ENCODE peak calls at places on chromosome 5, in six cellular contexts. H is thoracic aorta; E is heart left ventricle; A is Panc1; Z is ovary; B is naive thymus-derived CD4-positive, alpha-beta T cell. J is an unnamed sample. For H3K4me1, the result is how much of the 10 kb centered on the place peaks cover.

GRCh38 chr5:757931-758697 is 26.4 kb downstream of the ZDHHC11B start:
- DNase-seq in H (no peak), E (peak), A (no peak), Z (peak), B (no peak), J (peak)

GRCh38 chr5:132961887-132962286 is 1.5 kb downstream of the AFF4 start:
- DNase-seq in H (no peak), E (no peak), A (no peak), Z (no peak), B (no peak), J (no peak)

GRCh38 chr5:20575515-20575914 is 587.5 kb upstream of the CDH18 start:
- DNase-seq in H (no peak), E (no peak), A (no peak), Z (no peak), B (no peak), J (no peak)

GRCh38 chr5:55173696-55174101 is 722 bp upstream of the CDC20B start:
- DNase-seq in H (no peak), E (no peak), A (no peak), Z (no peak), B (no peak), J (no peak)

GRCh38 chr5:139690385-139691274 is 42.5 kb downstream of the CXXC5 start:
- DNase-seq in H (no peak), E (no peak), A (no peak), Z (no peak), B (no peak), J (peak)

GRCh38 chr5:9112520-9113291 is 433.2 kb downstream of the SEMA5A start:
- DNase-seq in H (no peak), E (no peak), A (no peak), Z (no peak), B (no peak), J (no peak)

GRCh38 chr5:147613359-147613758 is 103.5 kb upstream of the DPYSL3 start:
- DNase-seq in H (no peak), E (no peak), A (no peak), Z (no peak), B (no peak), J (no peak)

GRCh38 chr5:75020016-75020656 is 32.2 kb downstream of the GCNT4 start:
- DNase-seq in H (no peak), E (no peak), A (no peak), Z (no peak), B (no peak), J (no peak)

GRCh38 chr5:177405805-177406204 is 3.6 kb downstream of the F12 start:
- DNase-seq in H (no peak), E (peak), A (no peak), Z (no peak), B (no peak), J (peak)

GRCh38 chr5:79546782-79547428 is 33.0 kb upstream of the HOMER1 start:
- DNase-seq in H (no peak), E (no peak), A (no peak), Z (no peak), B (no peak), J (no peak)

GRCh38 chr5:7762267-7762666 is 88.7 kb downstream of the CFAP90 start:
- DNase-seq in H (no peak), E (no peak), A (no peak), Z (no peak), B (no peak), J (no peak)

GRCh38 chr5:40797273-40798011 is 732 bp downstream of the PRKAA1 start:
- DNase-seq in H (peak), E (peak), A (peak), Z (peak), B (peak), J (peak)

GRCh38 chr5:34669931-34670516 is 13.9 kb downstream of the RAI14 start:
- DNase-seq in H (no peak), E (no peak), A (no peak), Z (no peak), B (no peak), J (peak)

GRCh38 chr5:1172007-1172581 is 29.3 kb upstream of the SLC6A19 start:
- DNase-seq in H (no peak), E (no peak), A (no peak), Z (no peak), B (no peak), J (peak)

GRCh38 chr5:87113848-87114247 is 153.8 kb upstream of the RASA1 start:
- DNase-seq in H (no peak), E (no peak), A (no peak), Z (no peak), B (no peak), J (no peak)

GRCh38 chr5:37549411-37549810 is 170.3 kb downstream of the WDR70 start:
- DNase-seq in H (no peak), E (no peak), A (no peak), Z (no peak), B (no peak), J (no peak)

GRCh38 chr5:145056805-145057204 is 778.3 kb downstream of the PRELID2 start:
- DNase-seq in H (no peak), E (no peak), A (no peak), Z (no peak), B (no peak), J (no peak)

GRCh38 chr5:111929261-111929660 is 172.3 kb upstream of the NREP start:
- DNase-seq in H (no peak), E (no peak), A (no peak), Z (no peak), B (no peak), J (no peak)

GRCh38 chr5:66661149-66661548 is 65.0 kb downstream of the MAST4 start:
- DNase-seq in H (no peak), E (peak), A (no peak), Z (peak), B (no peak), J (peak)

GRCh38 chr5:90940227-90940995 is 381.8 kb downstream of the ADGRV1 start:
- DNase-seq in H (no peak), E (no peak), A (no peak), Z (peak), B (peak), J (no peak)

GRCh38 chr5:67494186-67494842 is 297.7 kb upstream of the CD180 start:
- DNase-seq in H (no peak), E (no peak), A (no peak), Z (no peak), B (no peak), J (peak)

GRCh38 chr5:7392401-7393024 is 3.4 kb upstream of the ADCY2 start:
- DNase-seq in H (no peak), E (no peak), A (no peak), Z (no peak), B (no peak), J (no peak)

GRCh38 chr5:83473344-83474169 is 2.0 kb downstream of the VCAN start:
- DNase-seq in H (peak), E (peak), A (peak), Z (peak), B (peak), J (peak)

GRCh38 chr5:121693864-121694263 is 157.8 kb upstream of the FTMT start:
- DNase-seq in H (no peak), E (no peak), A (no peak), Z (no peak), B (no peak), J (no peak)

GRCh38 chr5:68088302-68088701 is 127.3 kb upstream of the PIK3R1 start:
- DNase-seq in H (no peak), E (no peak), A (no peak), Z (no peak), B (no peak), J (no peak)

GRCh38 chr5:116084891-116085715 is at the start of gene COMMD10:
- DNase-seq in H (peak), E (peak), A (peak), Z (peak), B (peak), J (peak)

GRCh38 chr5:181204561-181205401 is at the start of gene TRIM7:
- DNase-seq in H (no peak), E (peak), A (no peak), Z (peak), B (no peak), J (peak)

GRCh38 chr5:147611483-147611882 is 101.6 kb upstream of the DPYSL3 start:
- DNase-seq in H (no peak), E (no peak), A (no peak), Z (no peak), B (no peak), J (no peak)

GRCh38 chr5:53246042-53246836 is 136.7 kb upstream of the MOCS2 start:
- DNase-seq in H (no peak), E (no peak), A (no peak), Z (no peak), B (no peak), J (no peak)

GRCh38 chr5:42813533-42813932 is 1.8 kb upstream of the SELENOP start:
- DNase-seq in H (no peak), E (no peak), A (no peak), Z (peak), B (no peak), J (peak)

GRCh38 chr5:32157078-32157477 is 17.0 kb downstream of the GOLPH3 start:
- DNase-seq in H (no peak), E (no peak), A (no peak), Z (no peak), B (no peak), J (no peak)

GRCh38 chr5:4000960-4001359 is 405.3 kb downstream of the IRX1 start:
- DNase-seq in H (no peak), E (no peak), A (no peak), Z (no peak), B (no peak), J (no peak)

GRCh38 chr5:78574731-78575161 is 73.8 kb downstream of the LHFPL2 start:
- DNase-seq in H (no peak), E (peak), A (no peak), Z (no peak), B (no peak), J (no peak)

GRCh38 chr5:177509991-177510566 is 453 bp upstream of the DOK3 start:
- DNase-seq in H (no peak), E (no peak), A (no peak), Z (no peak), B (no peak), J (peak)

GRCh38 chr5:36173426-36173825 is 21.5 kb downstream of the SKP2 start:
- DNase-seq in H (no peak), E (no peak), A (no peak), Z (no peak), B (no peak), J (no peak)

GRCh38 chr5:175861337-175862130 is 9.8 kb upstream of the CPLX2 start:
- DNase-seq in H (no peak), E (no peak), A (no peak), Z (no peak), B (no peak), J (no peak)

GRCh38 chr5:39476466-39477215 is 51.9 kb upstream of the DAB2 start:
- DNase-seq in H (no peak), E (no peak), A (no peak), Z (no peak), B (no peak), J (no peak)

GRCh38 chr5:14675309-14675708 is 10.8 kb downstream of the OTULIN start:
- DNase-seq in H (no peak), E (no peak), A (no peak), Z (no peak), B (no peak), J (no peak)
- H3K27ac ChIP-seq in H (peak), E (no peak), A (no peak), Z (no peak), B (peak), J (peak)

GRCh38 chr5:151480859-151481258 is 33.5 kb downstream of the SLC36A1 start:
- DNase-seq in H (no peak), E (no peak), A (no peak), Z (no peak), B (no peak), J (no peak)
- H3K4me3 ChIP-seq in H (no peak), E (no peak), A (no peak), Z (no peak), B (no peak), J (no peak)

DNA sequence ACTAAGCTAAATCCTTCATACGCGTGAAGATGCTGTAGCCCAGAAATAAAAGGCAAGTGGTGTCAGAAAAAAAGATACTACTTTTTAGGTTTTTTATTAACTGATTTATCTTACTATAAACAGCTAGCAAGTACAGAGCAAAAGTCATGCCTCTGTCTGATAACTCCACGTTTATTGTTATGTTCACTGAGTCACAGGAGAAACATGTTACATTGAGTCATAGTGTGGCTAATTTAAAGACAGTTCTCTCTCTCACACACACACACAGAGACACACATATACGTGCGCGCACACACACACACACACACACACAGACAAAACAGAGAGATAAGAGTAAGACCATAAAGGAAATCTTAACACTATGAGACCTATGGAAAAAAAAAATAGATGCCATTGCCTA is 770.0 kb upstream of the CDH10 start:
- DNase-seq in H (no peak), E (no peak), A (no peak), Z (no peak), B (no peak), J (no peak)
- H3K4me1 ChIP-seq in H (under half), E (under half), A (under half), Z (under half), B (under half), J (under half)

DNA sequence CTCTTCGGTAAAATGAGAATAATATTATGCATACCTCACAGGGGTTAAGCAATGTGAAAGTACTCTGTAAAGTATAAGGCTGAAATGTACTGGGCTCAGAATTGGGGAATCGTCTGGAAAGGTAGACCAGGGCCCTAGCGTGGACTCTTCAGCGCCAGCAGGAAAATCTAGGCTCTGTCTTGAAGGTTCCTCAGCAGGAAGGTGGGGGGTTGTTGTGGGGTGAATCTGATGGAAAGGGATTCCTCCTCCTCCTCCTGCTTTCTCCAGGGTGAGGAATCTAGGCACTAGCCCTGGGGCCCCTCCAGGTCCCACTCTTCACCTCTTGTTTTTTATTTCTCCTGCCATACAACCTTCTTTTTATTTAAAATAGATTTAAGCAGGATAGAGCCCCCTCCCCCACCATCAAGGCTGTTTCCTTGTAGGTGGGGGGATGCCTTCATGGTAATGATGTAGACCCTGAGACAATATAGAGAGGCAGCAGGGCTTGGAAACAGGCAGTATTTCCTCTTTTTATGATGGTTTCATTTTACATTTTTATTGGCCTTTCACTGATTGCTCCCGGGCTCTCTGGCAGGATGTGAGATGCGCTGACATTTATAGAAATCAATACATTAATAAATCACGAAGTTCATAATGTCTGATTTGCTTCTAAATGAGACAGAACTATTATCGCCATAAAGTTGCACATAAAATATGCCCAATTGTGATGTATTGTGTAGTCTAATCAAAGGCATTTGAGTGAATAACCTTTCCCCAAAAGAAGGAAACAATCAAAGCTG is 78.9 kb upstream of the GABRP start:
- DNase-seq in H (no peak), E (no peak), A (no peak), Z (no peak), B (no peak), J (no peak)
- H3K27ac ChIP-seq in H (no peak), E (no peak), A (no peak), Z (no peak), B (no peak), J (no peak)

GRCh38 chr5:93604119-93604963 is 21.3 kb downstream of the NR2F1 start:
- DNase-seq in H (no peak), E (no peak), A (no peak), Z (no peak), B (no peak), J (peak)
- H3K4me3 ChIP-seq in H (no peak), E (no peak), A (no peak), Z (peak), B (no peak), J (peak)

DNA sequence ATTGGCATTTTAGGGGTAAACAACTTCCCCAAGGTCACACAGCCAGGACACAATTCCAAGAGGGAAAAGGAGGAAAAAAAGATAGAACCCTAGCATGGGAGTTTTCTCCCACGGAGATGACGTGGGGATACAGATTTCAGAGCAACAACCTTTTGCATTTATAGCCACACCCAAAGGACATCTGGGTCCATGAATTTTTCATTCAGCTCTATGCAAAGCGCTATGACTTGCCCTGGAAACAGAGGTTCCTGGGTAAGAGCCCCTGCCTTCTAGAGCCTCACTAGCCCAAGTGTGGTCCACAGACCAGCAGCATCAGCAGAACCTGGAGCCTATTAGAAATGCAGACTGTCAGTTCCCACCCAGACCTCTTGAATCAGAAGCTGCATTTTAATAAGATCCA is 17.5 kb upstream of the ADAM19 start:
- DNase-seq in H (no peak), E (no peak), A (no peak), Z (no peak), B (no peak), J (no peak)
- H3K4me1 ChIP-seq in H (under half), E (under half), A (under half), Z (under half), B (under half), J (under half)

DNA sequence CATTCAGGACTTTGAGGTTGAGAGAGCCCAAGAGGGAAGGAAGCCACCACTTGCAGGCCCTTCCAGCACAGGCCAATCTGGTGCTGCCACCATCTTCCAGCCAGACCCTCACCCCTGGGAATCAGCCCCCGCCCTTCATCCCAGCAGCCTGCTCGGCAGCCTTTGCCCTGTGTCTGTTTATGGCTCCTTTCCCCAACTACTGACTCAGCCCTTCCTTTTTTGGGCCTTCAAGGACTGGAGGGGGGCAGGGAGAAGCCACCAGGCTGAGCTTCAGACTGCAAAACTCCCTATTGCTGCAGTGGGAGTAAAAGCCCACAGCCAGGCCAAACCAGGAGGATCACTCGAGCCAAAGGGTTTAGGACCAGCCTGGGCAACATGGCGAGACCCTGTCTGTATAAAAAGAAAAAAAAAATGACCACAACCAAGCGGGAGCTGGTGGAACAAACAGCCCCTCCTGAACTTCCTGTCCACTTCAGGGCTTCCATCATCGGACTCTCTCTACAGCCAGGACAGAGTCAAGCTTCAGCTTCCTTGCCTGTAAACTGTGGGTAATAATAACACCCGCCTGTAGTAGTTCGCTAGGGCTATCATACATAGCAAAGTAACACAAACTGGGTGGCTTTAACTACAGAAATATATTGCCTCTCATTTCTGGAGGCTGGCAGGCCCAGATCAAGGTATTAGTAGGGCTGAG is 85.9 kb upstream of the IL17B start:
- DNase-seq in H (no peak), E (no peak), A (no peak), Z (peak), B (no peak), J (peak)
- H3K27ac ChIP-seq in H (peak), E (peak), A (peak), Z (peak), B (no peak), J (peak)

DNA sequence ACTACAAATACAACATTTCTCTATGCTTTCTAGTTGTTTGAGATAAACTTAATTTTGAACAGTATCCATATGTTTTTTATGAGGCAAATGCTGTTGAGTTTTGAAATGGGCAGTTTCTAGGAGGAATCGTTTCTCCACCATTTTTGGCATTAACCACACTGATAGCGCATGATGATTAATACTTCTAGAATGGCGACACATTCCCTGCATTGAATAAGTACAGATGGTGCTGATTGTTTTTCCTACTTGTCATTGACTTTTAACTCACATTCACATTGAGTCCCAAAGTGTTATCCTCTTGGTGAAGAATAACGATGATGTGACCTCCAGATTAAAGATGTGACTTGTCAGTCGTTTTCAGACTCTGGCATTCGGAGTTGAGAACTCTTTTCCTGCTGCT is 6.5 kb upstream of the CCDC192 start:
- DNase-seq in H (no peak), E (no peak), A (no peak), Z (no peak), B (no peak), J (no peak)
- H3K4me3 ChIP-seq in H (no peak), E (no peak), A (no peak), Z (no peak), B (no peak), J (no peak)

GRCh38 chr5:5178121-5178520 is 38.0 kb downstream of the ADAMTS16 start:
- DNase-seq in H (no peak), E (no peak), A (no peak), Z (no peak), B (no peak), J (no peak)
- H3K4me1 ChIP-seq in H (under half), E (under half), A (under half), Z (under half), B (under half), J (under half)

J was measured in right cardiac atrium.